ENCODE peak calls at places on chromosomes 2 and 18, in seven cellular contexts. U, L, I, W, Y, K and P are unnamed samples.

GRCh38 chr2:77642339-77642738 is 120.2 kb upstream of the LRRTM4 start:
- DNase-seq in U (no peak), L (no peak), I (no peak), W (no peak), Y (no peak), K (no peak), P (no peak)

GRCh38 chr2:223835701-223836532 is 1.5 kb downstream of the AP1S3 start:
- DNase-seq in U (no peak), L (no peak), I (no peak), W (no peak), Y (no peak), K (no peak), P (no peak)

GRCh38 chr2:210195066-210195852 is 24.1 kb upstream of the KANSL1L start:
- DNase-seq in U (no peak), L (peak), I (peak), W (peak), Y (no peak), K (no peak), P (no peak)

GRCh38 chr2:238285653-238286082 is 2.7 kb downstream of the PER2 start:
- DNase-seq in U (peak), L (peak), I (peak), W (no peak), Y (peak), K (peak), P (peak)

GRCh38 chr18:79367989-79368388 is 27.7 kb upstream of the NFATC1 start:
- DNase-seq in U (no peak), L (peak), I (no peak), W (no peak), Y (no peak), K (no peak), P (no peak)

GRCh38 chr2:63814114-63814513 is 27.6 kb upstream of the UGP2 start:
- DNase-seq in U (no peak), L (peak), I (no peak), W (no peak), Y (no peak), K (no peak), P (no peak)

GRCh38 chr18:11986061-11986460 is 4.8 kb downstream of the IMPA2 start:
- DNase-seq in U (no peak), L (no peak), I (no peak), W (no peak), Y (no peak), K (no peak), P (no peak)

GRCh38 chr2:15970701-15971100 is 30.4 kb downstream of the MYCN start:
- DNase-seq in U (no peak), L (no peak), I (no peak), W (no peak), Y (no peak), K (no peak), P (no peak)

GRCh38 chr2:15943914-15944313 is 3.6 kb downstream of the MYCN start:
- DNase-seq in U (no peak), L (no peak), I (peak), W (no peak), Y (no peak), K (no peak), P (no peak)

GRCh38 chr2:40204268-40204667 is 247.6 kb downstream of the SLC8A1 start:
- DNase-seq in U (no peak), L (peak), I (no peak), W (no peak), Y (no peak), K (no peak), P (no peak)

GRCh38 chr2:149399934-149400615 is 69.7 kb downstream of the LYPD6 start:
- DNase-seq in U (no peak), L (no peak), I (no peak), W (no peak), Y (no peak), K (no peak), P (no peak)

GRCh38 chr2:197159681-197160211 is 150.8 kb downstream of the ANKRD44 start:
- DNase-seq in U (no peak), L (peak), I (peak), W (peak), Y (no peak), K (peak), P (no peak)

GRCh38 chr2:20617081-20617575 is 33.8 kb downstream of the HS1BP3 start:
- DNase-seq in U (peak), L (no peak), I (no peak), W (no peak), Y (peak), K (peak), P (peak)

GRCh38 chr2:235698504-235698903 is 204.7 kb downstream of the AGAP1 start:
- DNase-seq in U (no peak), L (no peak), I (no peak), W (no peak), Y (peak), K (no peak), P (no peak)

GRCh38 chr2:26693287-26693849 is 846 bp downstream of the KCNK3 start:
- DNase-seq in U (no peak), L (no peak), I (no peak), W (no peak), Y (peak), K (no peak), P (peak)

GRCh38 chr2:159755788-159756187 is 42.2 kb downstream of the CD302 start:
- DNase-seq in U (no peak), L (peak), I (peak), W (peak), Y (no peak), K (no peak), P (no peak)

DNA sequence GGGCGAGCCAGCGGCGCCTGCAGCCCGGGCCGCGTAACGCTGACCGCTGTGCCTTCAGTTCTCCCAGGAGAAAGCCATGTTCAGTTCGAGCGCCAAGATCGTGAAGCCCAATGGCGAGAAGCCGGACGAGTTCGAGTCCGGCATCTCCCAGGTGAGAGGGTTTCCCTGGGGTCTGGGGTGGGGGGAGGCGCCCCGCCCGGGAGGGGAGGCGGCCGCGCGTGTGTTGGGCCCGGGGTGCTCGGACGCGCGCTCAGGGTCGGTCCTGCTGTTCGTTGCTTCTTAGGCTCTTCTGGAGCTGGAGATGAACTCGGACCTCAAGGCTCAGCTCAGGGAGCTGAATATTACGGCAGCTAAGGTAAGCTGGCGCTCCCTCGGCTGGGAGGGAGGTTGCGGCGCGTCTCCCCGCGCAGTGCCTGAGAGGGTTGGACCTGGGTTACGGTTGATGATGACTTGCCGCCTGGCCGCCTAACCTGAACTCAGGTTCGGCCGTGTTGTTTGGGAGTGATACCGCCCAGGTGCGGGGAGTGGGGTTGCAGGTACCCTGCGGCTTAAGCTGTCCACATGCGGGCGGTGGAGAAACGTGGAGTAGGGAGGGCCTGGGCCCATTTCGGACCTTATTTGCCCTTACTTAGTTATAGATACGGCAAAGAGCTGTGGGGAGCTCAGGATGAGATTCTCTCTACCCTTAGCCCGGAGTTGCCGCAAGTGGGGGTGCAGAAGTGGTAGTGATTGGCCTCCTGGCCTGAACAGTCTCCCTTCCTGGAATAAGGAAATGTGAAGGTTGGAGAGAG is 669 bp downstream of the RPS7 start:
- DNase-seq in U (no peak), L (no peak), I (peak), W (no peak), Y (no peak), K (peak), P (no peak)
- TF ChIP-seq POLR2A in U (no peak), L (no peak), I (no peak), W (no peak), Y (no peak), K (no peak), P (no peak)

GRCh38 chr2:86203614-86204013 is 4.4 kb downstream of the MRPL35 start:
- DNase-seq in U (no peak), L (no peak), I (no peak), W (no peak), Y (no peak), K (no peak), P (no peak)

GRCh38 chr2:86199834-86200177 is 549 bp downstream of the MRPL35 start:
- DNase-seq in U (no peak), L (no peak), I (no peak), W (no peak), Y (no peak), K (no peak), P (no peak)

GRCh38 chr2:86204458-86204857 is 5.2 kb downstream of the MRPL35 start:
- DNase-seq in U (no peak), L (no peak), I (no peak), W (no peak), Y (no peak), K (no peak), P (no peak)

GRCh38 chr2:86202702-86203101 is 3.4 kb downstream of the MRPL35 start:
- DNase-seq in U (no peak), L (no peak), I (no peak), W (no peak), Y (peak), K (no peak), P (no peak)

DNA sequence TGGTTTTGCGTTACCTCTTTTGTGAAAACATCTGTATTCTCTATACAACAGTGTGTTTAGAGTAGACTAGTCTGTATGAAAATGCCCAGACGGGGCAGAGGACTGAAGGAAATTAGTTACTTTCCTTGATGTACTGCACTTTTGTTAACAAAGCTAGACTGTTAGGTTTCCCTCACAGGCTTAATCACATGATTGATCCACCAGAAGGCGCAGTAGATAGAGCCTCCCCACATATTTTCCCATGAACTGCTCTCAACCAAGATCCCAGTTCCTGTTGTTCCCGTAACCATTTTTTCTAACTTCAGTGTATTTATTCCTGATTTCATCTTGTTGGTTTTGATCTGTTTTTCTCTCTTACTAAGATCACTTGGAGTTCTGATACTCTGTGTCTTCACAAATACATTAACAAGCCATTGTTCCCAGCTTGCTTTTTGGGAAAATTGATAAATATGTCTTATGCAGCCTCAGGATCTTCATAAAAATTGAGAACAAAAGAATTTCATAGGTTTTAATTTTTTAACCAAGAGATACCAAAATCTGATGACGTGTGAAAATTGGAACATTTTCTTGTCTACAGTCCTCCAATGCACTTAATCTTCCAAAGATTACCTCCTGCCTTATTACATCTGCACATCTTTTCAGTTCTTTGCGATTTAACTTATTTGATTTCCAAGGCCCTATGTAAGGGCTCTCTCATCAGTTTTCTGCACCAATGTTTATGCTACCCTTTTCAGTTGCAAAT is 2.9 kb downstream of the MRPL35 start:
- DNase-seq in U (no peak), L (no peak), I (no peak), W (no peak), Y (no peak), K (no peak), P (no peak)
- TF ChIP-seq POLR2A in U (no peak), L (no peak), I (no peak), W (no peak), Y (no peak), K (no peak), P (no peak)

DNA sequence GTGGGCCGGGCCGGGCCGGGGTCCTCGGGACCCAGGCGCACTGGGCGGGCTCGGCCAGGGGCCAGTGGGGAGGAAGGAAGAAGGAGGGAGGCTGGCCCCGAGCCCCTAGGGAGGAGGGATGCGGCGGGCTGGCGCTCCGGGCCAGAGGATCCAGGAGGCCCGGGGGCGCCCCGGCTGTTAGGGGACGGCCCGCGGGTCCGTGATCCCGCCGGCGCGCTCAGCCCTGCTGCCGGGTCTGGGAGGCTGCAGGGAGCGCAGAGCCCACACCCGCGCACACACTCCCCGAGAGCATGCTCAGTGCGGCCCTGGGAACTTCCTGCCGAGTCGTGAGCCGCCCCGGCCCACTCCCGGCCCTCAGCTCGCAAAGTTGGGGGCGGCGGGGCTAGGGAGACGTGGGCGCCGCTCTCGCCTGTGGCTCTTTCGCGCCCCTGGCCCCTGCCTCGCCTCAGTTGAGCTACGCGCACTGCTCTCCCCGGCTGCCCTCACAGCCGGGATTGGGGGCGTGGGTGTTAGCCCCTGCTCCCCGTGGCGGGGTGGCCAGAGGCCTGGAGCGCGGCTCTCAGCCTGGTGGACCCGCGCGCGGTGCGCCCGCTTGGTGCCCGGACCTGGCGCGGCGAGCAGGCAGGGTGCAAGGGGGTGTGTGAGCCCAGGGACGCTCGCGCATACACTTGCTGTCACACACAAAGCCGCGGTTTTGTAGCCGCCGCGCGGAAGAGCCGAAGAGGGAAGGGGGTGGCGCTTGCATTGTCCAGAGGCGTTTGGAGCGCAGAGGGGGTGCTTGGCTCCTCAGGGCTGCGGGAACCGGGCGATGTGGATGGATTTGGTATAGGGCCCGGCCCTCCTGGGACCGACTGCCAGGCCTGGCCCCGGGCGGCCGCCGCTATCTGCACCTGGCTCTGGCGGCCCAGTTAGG is 132.9 kb upstream of the MGAT5 start:
- DNase-seq in U (peak), L (peak), I (peak), W (no peak), Y (peak), K (peak), P (peak)
- TF ChIP-seq POLR2A in U (peak), L (no peak), I (peak), W (no peak), Y (no peak), K (peak), P (peak)

DNA sequence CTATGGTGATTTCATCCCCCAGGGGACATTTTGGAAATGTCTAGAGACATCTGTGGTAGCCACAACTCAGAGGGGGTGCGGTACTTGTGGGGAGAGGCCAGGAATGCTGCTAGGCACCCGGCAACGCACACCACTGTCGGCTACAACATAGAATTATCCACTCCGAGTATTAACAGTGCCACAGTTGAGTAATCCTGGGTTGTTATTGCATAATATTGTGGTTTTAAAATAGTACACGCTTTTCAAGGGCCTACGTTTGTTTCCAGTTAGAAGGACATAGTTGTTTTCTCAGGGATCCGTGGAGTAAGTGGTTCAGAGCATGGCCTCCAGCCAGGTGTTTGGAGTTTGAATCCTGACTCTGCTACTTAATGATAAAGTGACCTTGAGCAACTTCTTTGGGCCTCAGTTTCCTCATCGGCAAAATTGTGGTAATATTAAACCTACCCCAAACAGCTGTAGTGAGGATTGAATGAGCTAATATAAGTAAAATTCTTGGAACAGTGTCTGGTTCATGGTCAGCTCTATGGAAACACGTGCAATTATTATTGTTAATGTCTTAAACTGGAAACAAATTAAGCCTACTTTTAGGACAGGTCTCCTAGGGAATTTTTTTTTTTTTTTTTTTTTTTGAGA is 24.5 kb downstream of the CYP27A1 start:
- DNase-seq in U (no peak), L (peak), I (peak), W (no peak), Y (peak), K (peak), P (peak)
- TF ChIP-seq POLR2A in U (no peak), L (no peak), I (no peak), W (no peak), Y (no peak), K (peak), P (no peak)